ENCODE peak calls at places on chromosome 13, in nine cellular contexts. L is Jurkat, Clone E6-1; Z is activated T-helper 1 cell treated with Interleukin-2 at 50 U/mL for 16 hours; W is body of pancreas; K is NCI-H1092 treated with DMSO at 0.1 percent for 48 hours; N is EH; Y is activated CD4-positive, alpha-beta T cell treated with anti-CD3 and anti-CD28 coated beads for 1 hour; A is posterior cingulate gyrus; V is neural crest cell. M is an unnamed sample.

GRCh38 chr13:83895994-83896580 is 13.8 kb upstream of the SLITRK1 start:
- DNase-seq in V (no peak), A (no peak), K (no peak), L (no peak), Y (no peak), W (no peak), N (peak; percentile 61), Z (no peak), M (peak; percentile 81)

GRCh38 chr13:21175656-21176194 is 627 bp downstream of the SKA3 start:
- DNase-seq in A (no peak), V (no peak), W (no peak), L (peak; percentile 17), N (no peak), K (peak; percentile 27), Z (no peak), Y (no peak), M (no peak)

GRCh38 chr13:113746143-113746525 is 12.9 kb upstream of the TMEM255B start:
- DNase-seq in A (no peak), K (no peak), L (no peak), Y (no peak), Z (no peak), V (no peak), W (no peak), N (no peak), M (no peak)

GRCh38 chr13:25901460-25902376 is 150.1 kb downstream of the SHISA2 start:
- DNase-seq in Y (no peak), N (no peak), K (no peak), V (no peak), L (peak; percentile 76), Z (no peak), W (no peak), A (no peak), M (peak; percentile 39)

GRCh38 chr13:70080030-70080429 is 27.6 kb upstream of the ATXN8OS start:
- DNase-seq in V (no peak), Y (no peak), N (no peak), Z (no peak), A (no peak), K (no peak), L (no peak), W (no peak), M (no peak)

GRCh38 chr13:65913173-65913572 is 1317.0 kb downstream of the PCDH9 start:
- DNase-seq in Y (no peak), Z (no peak), N (peak; percentile 89), L (no peak), A (no peak), V (no peak), W (no peak), K (no peak), M (peak; percentile 73)

GRCh38 chr13:80952158-80952557 is 611.2 kb upstream of the SPRY2 start:
- DNase-seq in Y (no peak), Z (no peak), V (no peak), A (no peak), N (no peak), K (no peak), W (no peak), L (no peak), M (no peak)

GRCh38 chr13:39874331-39875055 is 219.0 kb downstream of the COG6 start:
- DNase-seq in Z (no peak), K (no peak), Y (no peak), A (no peak), W (no peak), L (no peak), N (peak; percentile 6), V (no peak), M (no peak)

GRCh38 chr13:101795025-101795424 is 342.6 kb downstream of the ITGBL1 start:
- DNase-seq in Z (no peak), W (no peak), K (no peak), A (no peak), L (no peak), V (no peak), N (no peak), Y (no peak), M (no peak)

GRCh38 chr13:66513728-66514127 is 716.4 kb downstream of the PCDH9 start:
- DNase-seq in W (no peak), Y (no peak), N (peak; percentile 64), V (no peak), L (no peak), K (no peak), Z (no peak), A (no peak), M (no peak)

GRCh38 chr13:51832471-51833152 is 12.4 kb downstream of the TMEM272 start:
- DNase-seq in V (no peak), L (peak; percentile 64), Z (no peak), Y (peak; percentile 40), N (peak; percentile 49), W (no peak), A (no peak), K (peak; percentile 8), M (no peak)

GRCh38 chr13:28716511-28716910 is 2.3 kb downstream of the SLC46A3 start:
- DNase-seq in A (no peak), K (no peak), L (no peak), N (peak; percentile 93), V (no peak), W (peak; percentile 54), Z (no peak), Y (no peak), M (peak; percentile 45)

GRCh38 chr13:20711301-20712044 is 8.0 kb downstream of the IL17D start:
- DNase-seq in V (peak; percentile 40), W (no peak), L (no peak), Y (no peak), N (peak; percentile 34), K (no peak), Z (no peak), A (no peak), M (no peak)

M was measured in RKO.